ENCODE peak calls at places on chromosome 19, in eight cellular contexts. One of them, this sample, is unnamed.

GRCh38 chr19:827710-828321 is at the start of gene AZU1:
- DNase-seq in CD8-positive, alpha-beta T cell: no peak
- DNase-seq in lower lobe of right lung: no peak
- DNase-seq in keratinocyte: no peak
- DNase-seq in HCT116: no peak
- DNase-seq in GM23338: no peak
- DNase-seq in A549: no peak
- DNase-seq in brain microvascular endothelial cell: no peak
- DNase-seq in this sample: no peak

GRCh38 chr19:51250786-51251452 is at the start of gene SIGLECL1:
- DNase-seq in CD8-positive, alpha-beta T cell: no peak
- DNase-seq in lower lobe of right lung: no peak
- DNase-seq in keratinocyte: no peak
- DNase-seq in HCT116: no peak
- DNase-seq in GM23338: peak
- DNase-seq in A549: no peak
- DNase-seq in brain microvascular endothelial cell: no peak
- DNase-seq in this sample: no peak

GRCh38 chr19:12769689-12770088 is 5.7 kb downstream of the HOOK2 start:
- DNase-seq in CD8-positive, alpha-beta T cell: peak
- DNase-seq in lower lobe of right lung: peak
- DNase-seq in keratinocyte: no peak
- DNase-seq in HCT116: no peak
- DNase-seq in GM23338: peak
- DNase-seq in A549: no peak
- DNase-seq in brain microvascular endothelial cell: no peak
- DNase-seq in this sample: no peak

GRCh38 chr19:13797870-13798269 is 2.6 kb downstream of the ZSWIM4 start:
- DNase-seq in CD8-positive, alpha-beta T cell: no peak
- DNase-seq in lower lobe of right lung: peak
- DNase-seq in keratinocyte: no peak
- DNase-seq in HCT116: no peak
- DNase-seq in GM23338: no peak
- DNase-seq in A549: peak
- DNase-seq in brain microvascular endothelial cell: peak
- DNase-seq in this sample: no peak

GRCh38 chr19:35155981-35156672 is 1.6 kb downstream of the FXYD5 start:
- DNase-seq in CD8-positive, alpha-beta T cell: no peak
- DNase-seq in lower lobe of right lung: no peak
- DNase-seq in keratinocyte: no peak
- DNase-seq in HCT116: no peak
- DNase-seq in GM23338: no peak
- DNase-seq in A549: no peak
- DNase-seq in brain microvascular endothelial cell: no peak
- DNase-seq in this sample: no peak

GRCh38 chr19:39021063-39021462 is 11.3 kb downstream of the FBXO27 start:
- DNase-seq in CD8-positive, alpha-beta T cell: no peak
- DNase-seq in lower lobe of right lung: no peak
- DNase-seq in keratinocyte: no peak
- DNase-seq in HCT116: no peak
- DNase-seq in GM23338: no peak
- DNase-seq in A549: no peak
- DNase-seq in brain microvascular endothelial cell: no peak
- DNase-seq in this sample: no peak

GRCh38 chr19:44498988-44499387 is 1.3 kb downstream of the ZNF180 start:
- DNase-seq in CD8-positive, alpha-beta T cell: no peak
- DNase-seq in lower lobe of right lung: no peak
- DNase-seq in keratinocyte: no peak
- DNase-seq in HCT116: no peak
- DNase-seq in GM23338: no peak
- DNase-seq in A549: no peak
- DNase-seq in brain microvascular endothelial cell: no peak
- DNase-seq in this sample: no peak

GRCh38 chr19:22144394-22144793 is 52.4 kb downstream of the ZNF676 start:
- DNase-seq in CD8-positive, alpha-beta T cell: no peak
- DNase-seq in lower lobe of right lung: no peak
- DNase-seq in keratinocyte: no peak
- DNase-seq in HCT116: peak
- DNase-seq in GM23338: peak
- DNase-seq in A549: peak
- DNase-seq in brain microvascular endothelial cell: no peak
- DNase-seq in this sample: no peak

GRCh38 chr19:46975918-46976782 is 43.5 kb upstream of the NPAS1 start:
- DNase-seq in CD8-positive, alpha-beta T cell: no peak
- DNase-seq in lower lobe of right lung: peak
- DNase-seq in keratinocyte: peak
- DNase-seq in HCT116: peak
- DNase-seq in GM23338: peak
- DNase-seq in A549: peak
- DNase-seq in brain microvascular endothelial cell: peak
- DNase-seq in this sample: peak

GRCh38 chr19:35718345-35719041 is 690 bp downstream of the KMT2B start:
- DNase-seq in CD8-positive, alpha-beta T cell: peak
- DNase-seq in lower lobe of right lung: peak
- DNase-seq in keratinocyte: no peak
- DNase-seq in HCT116: no peak
- DNase-seq in GM23338: peak
- DNase-seq in A549: peak
- DNase-seq in brain microvascular endothelial cell: no peak
- DNase-seq in this sample: no peak

GRCh38 chr19:41328157-41328817 is 18.3 kb downstream of the CCDC97 start:
- DNase-seq in CD8-positive, alpha-beta T cell: no peak
- DNase-seq in lower lobe of right lung: no peak
- DNase-seq in keratinocyte: no peak
- DNase-seq in HCT116: no peak
- DNase-seq in GM23338: no peak
- DNase-seq in A549: peak
- DNase-seq in brain microvascular endothelial cell: no peak
- DNase-seq in this sample: no peak

GRCh38 chr19:36436531-36436930 is 18.1 kb upstream of the ZFP82 start:
- DNase-seq in CD8-positive, alpha-beta T cell: no peak
- DNase-seq in lower lobe of right lung: no peak
- DNase-seq in keratinocyte: no peak
- DNase-seq in HCT116: no peak
- DNase-seq in GM23338: peak
- DNase-seq in A549: peak
- DNase-seq in brain microvascular endothelial cell: peak
- DNase-seq in this sample: no peak

GRCh38 chr19:36916991-36917390 is 859 bp downstream of the ZNF568 start:
- DNase-seq in CD8-positive, alpha-beta T cell: no peak
- DNase-seq in lower lobe of right lung: no peak
- DNase-seq in keratinocyte: no peak
- DNase-seq in HCT116: no peak
- DNase-seq in GM23338: peak
- DNase-seq in A549: peak
- DNase-seq in brain microvascular endothelial cell: peak
- DNase-seq in this sample: no peak

GRCh38 chr19:40923934-40924391 is 41.9 kb upstream of the CYP2A7 start:
- DNase-seq in CD8-positive, alpha-beta T cell: no peak
- DNase-seq in lower lobe of right lung: peak
- DNase-seq in keratinocyte: no peak
- DNase-seq in HCT116: no peak
- DNase-seq in GM23338: no peak
- DNase-seq in A549: peak
- DNase-seq in brain microvascular endothelial cell: no peak
- DNase-seq in this sample: no peak

GRCh38 chr19:41174297-41174928 is 18.6 kb upstream of the CYP2S1 start:
- DNase-seq in CD8-positive, alpha-beta T cell: no peak
- DNase-seq in lower lobe of right lung: no peak
- DNase-seq in keratinocyte: no peak
- DNase-seq in HCT116: no peak
- DNase-seq in GM23338: no peak
- DNase-seq in A549: no peak
- DNase-seq in brain microvascular endothelial cell: no peak
- DNase-seq in this sample: no peak

GRCh38 chr19:16628984-16629691 is 1.1 kb upstream of the MED26 start:
- DNase-seq in CD8-positive, alpha-beta T cell: no peak
- DNase-seq in lower lobe of right lung: no peak
- DNase-seq in keratinocyte: no peak
- DNase-seq in HCT116: no peak
- DNase-seq in GM23338: peak
- DNase-seq in A549: no peak
- DNase-seq in brain microvascular endothelial cell: peak
- DNase-seq in this sample: peak

GRCh38 chr19:33217881-33218280 is 7.8 kb downstream of the SLC7A10 start:
- DNase-seq in CD8-positive, alpha-beta T cell: no peak
- DNase-seq in lower lobe of right lung: no peak
- DNase-seq in keratinocyte: no peak
- DNase-seq in HCT116: no peak
- DNase-seq in GM23338: no peak
- DNase-seq in A549: no peak
- DNase-seq in brain microvascular endothelial cell: no peak
- DNase-seq in this sample: no peak

DNA sequence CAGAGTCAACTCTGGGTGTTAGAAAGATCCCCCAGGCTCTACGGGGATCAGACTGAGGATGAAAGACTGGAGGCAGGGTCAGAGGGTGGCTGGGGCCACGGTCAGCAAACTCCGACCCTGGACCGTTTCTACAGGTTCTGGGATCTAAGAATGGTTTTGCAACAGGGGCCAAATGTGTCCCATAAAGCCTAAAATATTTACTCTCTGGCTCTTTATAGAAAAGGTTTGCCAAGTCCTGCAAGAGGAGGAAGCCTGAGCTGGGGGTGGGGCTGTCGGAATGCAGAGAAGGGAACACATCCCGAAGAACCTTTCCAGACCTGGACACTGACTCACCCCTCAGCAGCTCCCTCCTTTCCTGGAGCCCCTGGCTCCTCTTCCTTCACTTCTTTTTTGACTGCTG is 20.7 kb downstream of the LIG1 start:
- DNase-seq in CD8-positive, alpha-beta T cell: no peak
- DNase-seq in lower lobe of right lung: no peak
- DNase-seq in keratinocyte: no peak
- DNase-seq in HCT116: no peak
- DNase-seq in GM23338: no peak
- DNase-seq in A549: no peak
- DNase-seq in brain microvascular endothelial cell: no peak
- DNase-seq in this sample: no peak
- H3K27ac ChIP-seq in CD8-positive, alpha-beta T cell: no peak
- H3K27ac ChIP-seq in lower lobe of right lung: no peak
- H3K27ac ChIP-seq in keratinocyte: no peak
- H3K27ac ChIP-seq in HCT116: no peak
- H3K27ac ChIP-seq in GM23338: no peak
- H3K27ac ChIP-seq in A549: no peak
- H3K27ac ChIP-seq in brain microvascular endothelial cell: no peak
- H3K27ac ChIP-seq in this sample: no peak

GRCh38 chr19:3265432-3265831 is 41.0 kb downstream of the CELF5 start:
- DNase-seq in CD8-positive, alpha-beta T cell: no peak
- DNase-seq in lower lobe of right lung: no peak
- DNase-seq in keratinocyte: no peak
- DNase-seq in HCT116: no peak
- DNase-seq in GM23338: no peak
- DNase-seq in A549: no peak
- DNase-seq in brain microvascular endothelial cell: no peak
- DNase-seq in this sample: no peak

GRCh38 chr19:3262362-3262761 is 37.9 kb downstream of the CELF5 start:
- DNase-seq in CD8-positive, alpha-beta T cell: no peak
- DNase-seq in lower lobe of right lung: no peak
- DNase-seq in keratinocyte: no peak
- DNase-seq in HCT116: no peak
- DNase-seq in GM23338: no peak
- DNase-seq in A549: no peak
- DNase-seq in brain microvascular endothelial cell: no peak
- DNase-seq in this sample: no peak

GRCh38 chr19:3266092-3266693 is 41.7 kb downstream of the CELF5 start:
- DNase-seq in CD8-positive, alpha-beta T cell: no peak
- DNase-seq in lower lobe of right lung: no peak
- DNase-seq in keratinocyte: no peak
- DNase-seq in HCT116: no peak
- DNase-seq in GM23338: no peak
- DNase-seq in A549: no peak
- DNase-seq in brain microvascular endothelial cell: no peak
- DNase-seq in this sample: no peak

GRCh38 chr19:3266792-3267469 is 42.5 kb downstream of the CELF5 start:
- DNase-seq in CD8-positive, alpha-beta T cell: no peak
- DNase-seq in lower lobe of right lung: no peak
- DNase-seq in keratinocyte: no peak
- DNase-seq in HCT116: no peak
- DNase-seq in GM23338: no peak
- DNase-seq in A549: no peak
- DNase-seq in brain microvascular endothelial cell: no peak
- DNase-seq in this sample: no peak

DNA sequence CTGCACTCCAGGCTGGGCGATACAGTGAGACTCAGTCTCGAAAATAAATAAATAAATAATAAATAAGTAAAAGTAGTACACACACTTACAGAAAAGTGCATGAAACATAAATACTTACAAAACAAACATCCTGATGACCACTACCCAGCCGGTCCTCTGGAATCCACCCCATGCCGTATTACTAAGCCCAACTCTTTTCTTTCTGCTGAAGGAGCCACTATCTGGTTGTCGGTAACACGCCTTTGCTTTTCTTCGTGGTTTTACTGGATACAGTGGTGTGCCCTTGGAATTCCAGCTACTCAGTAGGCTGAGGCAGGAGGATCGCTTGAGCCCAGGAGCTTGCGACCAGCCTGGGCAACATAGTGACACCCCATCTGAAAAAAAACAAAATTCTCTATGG is 39.4 kb downstream of the CELF5 start:
- DNase-seq in CD8-positive, alpha-beta T cell: no peak
- DNase-seq in lower lobe of right lung: no peak
- DNase-seq in keratinocyte: no peak
- DNase-seq in HCT116: no peak
- DNase-seq in GM23338: no peak
- DNase-seq in A549: no peak
- DNase-seq in brain microvascular endothelial cell: no peak
- DNase-seq in this sample: no peak
- TF ChIP-seq CTCF in CD8-positive, alpha-beta T cell: no peak
- TF ChIP-seq CTCF in lower lobe of right lung: no peak
- TF ChIP-seq CTCF in keratinocyte: no peak
- TF ChIP-seq CTCF in HCT116: no peak
- TF ChIP-seq CTCF in GM23338: no peak
- TF ChIP-seq CTCF in A549: no peak
- TF ChIP-seq CTCF in brain microvascular endothelial cell: no peak
- TF ChIP-seq CTCF in this sample: no peak

GRCh38 chr19:52415711-52416110 is 13.2 kb upstream of the ZNF534 start:
- DNase-seq in CD8-positive, alpha-beta T cell: no peak
- DNase-seq in lower lobe of right lung: no peak
- DNase-seq in keratinocyte: no peak
- DNase-seq in HCT116: no peak
- DNase-seq in GM23338: no peak
- DNase-seq in A549: no peak
- DNase-seq in brain microvascular endothelial cell: no peak
- DNase-seq in this sample: no peak
- H3K27ac ChIP-seq in CD8-positive, alpha-beta T cell: no peak
- H3K27ac ChIP-seq in lower lobe of right lung: no peak
- H3K27ac ChIP-seq in keratinocyte: no peak
- H3K27ac ChIP-seq in HCT116: no peak
- H3K27ac ChIP-seq in GM23338: no peak
- H3K27ac ChIP-seq in A549: no peak
- H3K27ac ChIP-seq in brain microvascular endothelial cell: no peak
- H3K27ac ChIP-seq in this sample: no peak

DNA sequence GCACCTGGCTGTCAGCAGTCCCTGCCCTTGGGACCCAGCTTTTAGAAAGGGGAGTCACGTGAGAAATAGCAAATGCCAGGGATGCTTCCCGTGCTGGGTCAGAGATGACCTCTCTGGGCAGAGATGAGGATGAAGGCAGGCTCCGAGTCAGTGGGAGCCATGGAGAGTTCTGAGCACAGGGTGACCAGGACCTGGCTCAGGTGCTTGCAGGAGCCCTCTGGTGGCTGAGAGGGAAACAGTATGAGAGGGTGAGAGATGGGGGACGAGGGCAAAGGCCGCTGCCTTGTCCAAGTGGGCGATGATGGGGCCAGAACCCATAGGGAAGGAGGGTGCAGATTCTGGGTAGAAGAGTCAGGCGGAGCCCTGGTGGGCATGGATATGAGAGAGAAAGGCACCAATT is 15.8 kb downstream of the TMED1 start:
- DNase-seq in CD8-positive, alpha-beta T cell: no peak
- DNase-seq in lower lobe of right lung: no peak
- DNase-seq in keratinocyte: no peak
- DNase-seq in HCT116: no peak
- DNase-seq in GM23338: peak
- DNase-seq in A549: no peak
- DNase-seq in brain microvascular endothelial cell: no peak
- DNase-seq in this sample: no peak
- TF ChIP-seq CTCF in CD8-positive, alpha-beta T cell: no peak
- TF ChIP-seq CTCF in lower lobe of right lung: peak
- TF ChIP-seq CTCF in keratinocyte: peak
- TF ChIP-seq CTCF in HCT116: peak
- TF ChIP-seq CTCF in GM23338: peak
- TF ChIP-seq CTCF in A549: no peak
- TF ChIP-seq CTCF in brain microvascular endothelial cell: peak
- TF ChIP-seq CTCF in this sample: no peak

This sample was measured in dorsolateral prefrontal cortex.